ENCODE peak calls at places on chromosomes 7 and 10, in seven cellular contexts. X is AG04450, S is fibroblast of the aortic adventitia, G is body of pancreas, I is lower leg skin, R is brain microvascular endothelial cell, H is GM23248. C is an unnamed sample.

GRCh38 chr7:130277763-130278643 is 11.3 kb downstream of the CPA2 start:
- DNase-seq in X (no peak), S (peak; percentile 79), G (peak; percentile 79), I (no peak), R (peak; percentile 59), H (peak; percentile 77), C (peak; percentile 77)

GRCh38 chr10:133128126-133129081 is 31.6 kb upstream of the KNDC1 start:
- DNase-seq in X (no peak), S (no peak), G (no peak), I (no peak), R (no peak), H (no peak), C (no peak)

GRCh38 chr10:13984647-13985155 is 346.0 kb downstream of the FRMD4A start:
- DNase-seq in X (peak; percentile 58), S (peak; percentile 91), G (no peak), I (no peak), R (peak; percentile 82), H (peak; percentile 97), C (peak; percentile 92)

GRCh38 chr10:78181381-78182055 is 147.9 kb downstream of the RPS24 start:
- DNase-seq in X (no peak), S (no peak), G (no peak), I (no peak), R (no peak), H (no peak), C (no peak)

GRCh38 chr10:77428776-77429395 is 208.7 kb downstream of the KCNMA1 start:
- DNase-seq in X (peak; percentile 60), S (peak; percentile 87), G (peak; percentile 75), I (no peak), R (peak; percentile 61), H (peak; percentile 81), C (peak; percentile 81)

GRCh38 chr7:18761046-18761445 is 265.5 kb downstream of the HDAC9 start:
- DNase-seq in X (no peak), S (no peak), G (no peak), I (no peak), R (no peak), H (no peak), C (no peak)

GRCh38 chr10:637771-638195 is 51.7 kb downstream of the DIP2C start:
- DNase-seq in X (no peak), S (no peak), G (no peak), I (no peak), R (no peak), H (no peak), C (no peak)

GRCh38 chr10:72720814-72721665 is 29.1 kb downstream of the MCU start:
- DNase-seq in X (no peak), S (peak; percentile 38), G (no peak), I (no peak), R (no peak), H (peak; percentile 32), C (no peak)

GRCh38 chr7:66187894-66188293 is 17.2 kb upstream of the TPST1 start:
- DNase-seq in X (no peak), S (peak; percentile 87), G (peak; percentile 35), I (peak; percentile 95), R (no peak), H (peak; percentile 96), C (no peak)

GRCh38 chr7:116779921-116780320 is 82.5 kb upstream of the CAPZA2 start:
- DNase-seq in X (no peak), S (no peak), G (no peak), I (no peak), R (no peak), H (no peak), C (no peak)

GRCh38 chr7:33904680-33905388 is 505 bp upstream of the BMPER start:
- DNase-seq in X (no peak), S (peak; percentile 62), G (no peak), I (no peak), R (no peak), H (peak; percentile 86), C (peak; percentile 25)

GRCh38 chr10:4306871-4307270 is 519.1 kb upstream of the AKR1E2 start:
- DNase-seq in X (no peak), S (peak; percentile 31), G (peak; percentile 58), I (no peak), R (no peak), H (no peak), C (no peak)

GRCh38 chr10:47248436-47249090 is 51.4 kb upstream of the GDF10 start:
- DNase-seq in X (no peak), S (no peak), G (no peak), I (no peak), R (no peak), H (no peak), C (no peak)

DNA sequence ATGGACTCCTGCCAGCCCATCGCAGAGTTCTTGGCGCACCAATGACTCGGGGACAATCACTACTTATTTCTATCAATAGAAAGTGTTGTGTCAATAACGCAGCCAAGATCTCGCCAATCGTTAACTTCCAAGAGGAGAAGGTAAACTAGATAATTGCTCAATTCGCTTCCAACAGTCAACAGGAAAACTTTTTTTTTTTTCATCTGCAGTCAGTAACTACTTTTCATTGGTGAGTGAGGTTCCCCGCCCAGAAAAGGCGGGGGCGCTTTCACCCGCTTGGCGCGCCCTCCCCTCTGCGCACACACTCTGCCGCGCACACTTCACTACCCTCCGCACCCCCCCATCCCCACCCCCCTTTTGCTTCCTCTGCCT is at the start of gene FEZF1:
- DNase-seq in X (no peak), S (no peak), G (peak; percentile 34), I (no peak), R (no peak), H (peak; percentile 19), C (no peak)
- H3K4me3 ChIP-seq in X (no peak within 1 kb of the TSS), S (no peak within 1 kb of the TSS), G (no peak within 1 kb of the TSS), I (no peak within 1 kb of the TSS), R (no peak within 1 kb of the TSS), H (no peak within 1 kb of the TSS), C (no peak within 1 kb of the TSS)

GRCh38 chr7:80632074-80632473 is 6.4 kb upstream of the CD36 start:
- DNase-seq in X (no peak), S (no peak), G (no peak), I (no peak), R (no peak), H (no peak), C (no peak)
- H3K4me3 ChIP-seq in X (no peak overlapping the region), S (no peak overlapping the region), G (no peak overlapping the region), I (no peak overlapping the region), R (no peak overlapping the region), H (no peak overlapping the region), C (no peak overlapping the region)

DNA sequence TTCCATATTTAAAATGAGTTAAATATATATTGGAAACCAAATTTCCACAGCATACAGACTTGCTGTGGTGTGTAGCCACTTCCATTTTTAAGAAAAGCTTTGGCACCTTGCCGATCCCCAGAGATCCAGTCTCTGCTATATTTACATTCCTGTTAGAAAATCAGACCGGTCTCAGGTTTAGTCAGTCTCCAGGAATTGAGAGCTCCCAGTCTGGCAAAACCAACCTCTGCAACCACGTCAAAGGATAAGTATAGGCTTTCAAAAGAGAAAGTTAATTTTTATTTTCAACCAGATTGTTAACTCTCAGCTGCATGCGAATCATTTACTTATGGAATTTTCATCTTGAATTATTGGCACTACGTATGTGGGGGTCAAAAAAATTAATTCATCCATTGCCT is 28.1 kb downstream of the PUS7 start:
- DNase-seq in X (peak; percentile 95), S (peak; percentile 84), G (no peak), I (no peak), R (peak; percentile 83), H (peak; percentile 87), C (peak; percentile 89)
- H3K4me3 ChIP-seq in X (peak overlapping the region; percentile 45), S (no peak overlapping the region), G (no peak overlapping the region), I (no peak overlapping the region), R (no peak overlapping the region), H (no peak overlapping the region), C (no peak overlapping the region)

GRCh38 chr10:34537629-34538231 is 277.4 kb downstream of the PARD3 start:
- DNase-seq in X (no peak), S (no peak), G (no peak), I (no peak), R (no peak), H (no peak), C (no peak)
- H3K4me3 ChIP-seq in X (no peak overlapping the region), S (no peak overlapping the region), G (no peak overlapping the region), I (no peak overlapping the region), R (no peak overlapping the region), H (peak overlapping the region; percentile 72), C (no peak overlapping the region)

GRCh38 chr7:50756180-50756579 is 26.5 kb downstream of the GRB10 start:
- DNase-seq in X (no peak), S (no peak), G (no peak), I (no peak), R (no peak), H (no peak), C (no peak)
- H3K4me3 ChIP-seq in X (no peak overlapping the region), S (no peak overlapping the region), G (no peak overlapping the region), I (no peak overlapping the region), R (no peak overlapping the region), H (no peak overlapping the region), C (no peak overlapping the region)

GRCh38 chr10:69316313-69317059 is 38.2 kb downstream of the HK1 start:
- DNase-seq in X (no peak), S (peak; percentile 57), G (no peak), I (no peak), R (peak; percentile 23), H (peak; percentile 70), C (no peak)

GRCh38 chr10:69317175-69318086 is 39.1 kb downstream of the HK1 start:
- DNase-seq in X (no peak), S (no peak), G (no peak), I (no peak), R (no peak), H (no peak), C (no peak)

GRCh38 chr10:69315100-69315542 is 36.8 kb downstream of the HK1 start:
- DNase-seq in X (no peak), S (no peak), G (no peak), I (no peak), R (no peak), H (no peak), C (no peak)

GRCh38 chr10:69318087-69318996 is 40.0 kb downstream of the HK1 start:
- DNase-seq in X (no peak), S (peak; percentile 68), G (peak; percentile 89), I (peak; percentile 98), R (peak; percentile 61), H (peak; percentile 93), C (peak; percentile 83)

DNA sequence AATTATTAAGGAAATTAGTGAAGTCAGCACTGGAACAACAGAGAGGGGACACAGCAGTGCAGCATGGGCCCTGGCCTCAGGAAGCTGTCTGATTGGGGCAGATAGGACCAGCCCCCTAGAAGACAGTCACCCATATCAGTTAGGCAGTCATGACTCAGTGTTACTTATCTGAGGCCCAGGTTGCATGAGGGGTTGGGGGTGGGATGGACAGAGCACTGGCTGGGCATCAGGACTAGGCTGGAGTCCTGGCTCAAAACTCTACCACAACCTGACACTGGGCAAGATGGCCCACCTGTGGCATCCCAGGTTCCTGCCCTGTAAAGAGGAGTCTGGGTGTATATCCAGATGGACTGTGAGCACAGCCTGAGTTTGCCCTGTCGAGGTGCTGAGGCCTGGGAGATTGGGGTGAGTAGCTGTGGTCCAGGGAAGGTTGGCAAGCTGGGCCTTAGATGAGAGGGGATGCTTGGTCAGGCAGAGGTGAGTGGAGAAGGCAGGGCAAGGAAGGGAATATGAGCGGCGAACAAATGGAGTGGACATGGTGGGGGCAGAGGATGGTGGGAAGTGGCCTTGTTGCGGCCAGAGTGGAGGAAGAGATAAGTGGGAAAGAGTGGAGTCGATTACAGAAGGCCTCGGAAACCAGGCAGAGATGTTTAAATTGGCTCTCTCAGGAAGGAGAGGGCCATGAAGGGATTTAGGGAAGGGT is 37.5 kb downstream of the HK1 start:
- DNase-seq in X (no peak), S (no peak), G (no peak), I (no peak), R (peak; percentile 16), H (no peak), C (no peak)
- H3K4me3 ChIP-seq in X (no peak overlapping the region), S (no peak overlapping the region), G (no peak overlapping the region), I (no peak overlapping the region), R (no peak overlapping the region), H (no peak overlapping the region), C (no peak overlapping the region)

GRCh38 chr7:39085590-39086049 is 107.9 kb downstream of the POU6F2 start:
- DNase-seq in X (no peak), S (peak; percentile 2), G (no peak), I (no peak), R (peak; percentile 6), H (peak; percentile 8), C (peak; percentile 8)
- H3K4me3 ChIP-seq in X (no peak overlapping the region), S (no peak overlapping the region), G (no peak overlapping the region), I (peak overlapping the region; percentile 3), R (peak overlapping the region; percentile 32), H (no peak overlapping the region), C (peak overlapping the region; percentile 6)

C was measured in astrocyte of the spinal cord.